ENCODE peak calls at places on chromosomes 13 and 19, in five cellular contexts. N is left ventricle myocardium inferior, K is GM06990, I is omental fat pad, E is heart left ventricle. G is an unnamed sample.

GRCh38 chr19:15556634-15557181 is 48.4 kb downstream of the CYP4F22 start:
- DNase-seq in N (no peak), K (no peak), I (no peak), E (no peak), G (no peak)

GRCh38 chr19:13118424-13119193 is 545 bp downstream of the NACC1 start:
- DNase-seq in N (peak), K (peak), I (no peak), E (peak), G (peak)

GRCh38 chr19:39308531-39309304 is 11.9 kb downstream of the LRFN1 start:
- DNase-seq in N (no peak), K (no peak), I (no peak), E (no peak), G (no peak)

GRCh38 chr19:49447485-49448431 is 3.9 kb downstream of the PIH1D1 start:
- DNase-seq in N (peak), K (no peak), I (no peak), E (peak), G (peak)

GRCh38 chr19:11921852-11922495 is 2.9 kb upstream of the ZNF700 start:
- DNase-seq in N (no peak), K (no peak), I (no peak), E (no peak), G (no peak)

GRCh38 chr19:56869886-56870285 is 29.4 kb upstream of the PEG3 start:
- DNase-seq in N (no peak), K (no peak), I (no peak), E (no peak), G (no peak)

GRCh38 chr13:69324109-69324886 is 783.3 kb upstream of the ATXN8OS start:
- DNase-seq in N (no peak), K (no peak), I (no peak), E (no peak), G (no peak)

GRCh38 chr19:9945319-9945966 is 9.1 kb upstream of the OLFM2 start:
- DNase-seq in N (peak), K (no peak), I (peak), E (peak), G (no peak)

GRCh38 chr13:44237276-44237767 is 136.3 kb upstream of the SERP2 start:
- DNase-seq in N (peak), K (peak), I (no peak), E (peak), G (peak)

GRCh38 chr13:98144501-98145350 is 1.8 kb downstream of the FARP1 start:
- DNase-seq in N (no peak), K (no peak), I (no peak), E (no peak), G (no peak)
- TF ChIP-seq CTCF in N (no peak), K (peak), I (no peak), E (no peak), G (no peak)

GRCh38 chr19:7908742-7909461 is 5.2 kb downstream of the MAP2K7 start:
- DNase-seq in N (no peak), K (no peak), I (no peak), E (peak), G (no peak)
- TF ChIP-seq CTCF in N (no peak), K (no peak), I (no peak), E (no peak), G (no peak)

GRCh38 chr13:45932611-45933182 is 81.1 kb upstream of the SIAH3 start:
- DNase-seq in N (no peak), K (no peak), I (no peak), E (no peak), G (no peak)
- TF ChIP-seq CTCF in N (no peak), K (no peak), I (no peak), E (no peak), G (no peak)

GRCh38 chr13:114115796-114116195 is 16.6 kb downstream of the RASA3 start:
- DNase-seq in N (no peak), K (no peak), I (no peak), E (peak), G (no peak)

GRCh38 chr13:114112826-114113322 is 19.5 kb downstream of the RASA3 start:
- DNase-seq in N (no peak), K (no peak), I (no peak), E (peak), G (no peak)

GRCh38 chr13:114116734-114117133 is 15.7 kb downstream of the RASA3 start:
- DNase-seq in N (no peak), K (no peak), I (no peak), E (no peak), G (no peak)

GRCh38 chr13:114113961-114114360 is 18.5 kb downstream of the RASA3 start:
- DNase-seq in N (no peak), K (no peak), I (no peak), E (peak), G (no peak)

DNA sequence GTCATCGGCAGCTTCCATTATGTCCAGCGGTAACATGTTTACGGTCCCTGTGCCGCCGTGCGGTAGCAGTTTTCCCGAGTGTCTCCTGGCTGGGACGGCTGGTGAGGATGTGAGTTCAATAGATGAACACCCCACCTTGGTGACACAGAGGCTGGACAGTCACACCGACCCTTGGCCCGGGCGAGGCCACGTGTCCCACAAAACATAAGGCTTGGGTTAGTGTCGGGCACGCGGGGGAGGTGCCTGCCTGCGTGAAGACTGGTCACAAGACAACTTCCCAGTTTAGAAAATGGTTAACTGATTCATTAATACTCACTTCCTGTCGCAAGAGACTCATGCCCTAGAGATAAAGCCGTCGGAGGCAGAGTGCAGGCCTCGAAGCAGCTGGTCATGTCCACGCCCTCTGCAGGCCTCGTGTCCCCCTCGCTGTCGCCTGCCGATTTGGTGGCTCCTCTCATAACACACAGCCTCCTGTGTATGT is 17.2 kb downstream of the RASA3 start:
- DNase-seq in N (no peak), K (no peak), I (peak), E (no peak), G (no peak)
- TF ChIP-seq CTCF in N (peak), K (no peak), I (no peak), E (no peak), G (no peak)

G was measured in GM13977.